ENCODE peak calls at places on chromosomes 5 and 9, in nine cellular contexts. H, E, U, P, V, W, D, A and N are unnamed samples.

GRCh38 chr9:113906411-113907110 is 30.5 kb downstream of the ZNF618 start:
- DNase-seq in E (no peak), D (peak), A (no peak), W (no peak), P (no peak), U (no peak), H (no peak), V (peak), N (no peak)

GRCh38 chr5:88787856-88788255 is 95.1 kb downstream of the MEF2C start:
- DNase-seq in V (no peak), A (no peak), E (no peak), D (no peak), W (no peak), P (no peak), H (no peak), U (no peak), N (no peak)

GRCh38 chr5:57817924-57818323 is 335.3 kb upstream of the ACTBL2 start:
- DNase-seq in P (no peak), E (no peak), D (no peak), V (no peak), W (no peak), H (no peak), A (no peak), U (no peak), N (no peak)

GRCh38 chr5:125232779-125233230 is 486.4 kb upstream of the ZNF608 start:
- DNase-seq in W (no peak), A (no peak), V (peak), P (no peak), H (no peak), D (peak), E (no peak), U (no peak), N (no peak)

GRCh38 chr5:178625679-178626483 is 969 bp downstream of the CLK4 start:
- DNase-seq in U (no peak), V (peak), W (no peak), E (no peak), A (no peak), D (peak), H (no peak), P (no peak), N (peak)

GRCh38 chr5:82808960-82809359 is 268.2 kb downstream of the TMEM167A start:
- DNase-seq in H (no peak), W (no peak), E (no peak), A (no peak), U (no peak), P (no peak), V (no peak), D (no peak), N (no peak)

GRCh38 chr9:136011703-136012496 is 50.7 kb upstream of the UBAC1 start:
- DNase-seq in W (no peak), E (peak), U (peak), A (peak), D (peak), H (no peak), P (no peak), V (peak), N (no peak)

GRCh38 chr9:95481000-95481399 is 35.8 kb downstream of the PTCH1 start:
- DNase-seq in E (no peak), A (no peak), V (no peak), D (no peak), H (no peak), W (no peak), U (no peak), P (no peak), N (no peak)

GRCh38 chr5:61449756-61450155 is 117.7 kb downstream of the ZSWIM6 start:
- DNase-seq in H (no peak), E (no peak), P (peak), A (no peak), U (no peak), D (peak), W (no peak), V (peak), N (no peak)

GRCh38 chr5:32462618-32463017 is 18.1 kb upstream of the ZFR start:
- DNase-seq in W (peak), E (no peak), D (peak), U (no peak), H (no peak), A (no peak), V (peak), P (no peak), N (no peak)

GRCh38 chr9:34744295-34745221 is 34.6 kb upstream of the CCL21 start:
- DNase-seq in V (peak), D (peak), U (no peak), E (no peak), H (no peak), P (no peak), W (no peak), A (no peak), N (no peak)

GRCh38 chr5:113061851-113062631 is 85.4 kb downstream of the DCP2 start:
- DNase-seq in E (no peak), U (no peak), H (no peak), P (no peak), W (no peak), A (no peak), D (peak), V (peak), N (no peak)

GRCh38 chr5:82694886-82695285 is 382.3 kb downstream of the TMEM167A start:
- DNase-seq in E (no peak), W (no peak), H (no peak), U (no peak), V (no peak), P (no peak), D (no peak), A (no peak), N (no peak)

GRCh38 chr5:86968311-86968753 is 299.4 kb upstream of the RASA1 start:
- DNase-seq in P (peak), D (peak), U (peak), V (peak), H (no peak), W (no peak), E (peak), A (no peak), N (no peak)

GRCh38 chr9:121797056-121797455 is 145.6 kb downstream of the DAB2IP start:
- DNase-seq in V (no peak), W (no peak), U (no peak), H (no peak), A (no peak), P (no peak), E (no peak), D (no peak), N (no peak)

GRCh38 chr5:59608745-59609144 is 284.8 kb downstream of the PDE4D start:
- DNase-seq in E (no peak), W (no peak), P (no peak), V (peak), U (no peak), D (no peak), A (no peak), H (no peak), N (no peak)

GRCh38 chr9:124810513-124811355 is 33.8 kb downstream of the OLFML2A start:
- DNase-seq in E (no peak), D (peak), V (peak), P (peak), A (no peak), H (no peak), W (no peak), U (no peak), N (no peak)

GRCh38 chr5:6197427-6197826 is 180.9 kb downstream of the MED10 start:
- DNase-seq in V (no peak), D (no peak), E (no peak), A (no peak), U (no peak), W (no peak), P (no peak), H (no peak), N (no peak)

GRCh38 chr9:105067895-105068580 is 140.1 kb upstream of the ABCA1 start:
- DNase-seq in P (peak), V (peak), U (no peak), A (no peak), D (peak), H (no peak), W (no peak), E (no peak), N (no peak)